ENCODE peak calls at places on chromosomes 2 and 18, in five cellular contexts. L is activated gamma-delta T cell treated with Interleukin-2 at 50 U/mL for 16 hours; K is naive thymus-derived CD4-positive, alpha-beta T cell; T is naive thymus-derived CD8-positive, alpha-beta T cell; D is NCI-H1092. O is an unnamed sample.

GRCh38 chr18:50038448-50038847 is 156.5 kb downstream of the MYO5B start:
- DNase-seq in T (no peak), K (no peak), D (no peak), L (no peak), O (no peak)

GRCh38 chr18:37084912-37085311 is 256.0 kb downstream of the KIAA1328 start:
- DNase-seq in L (no peak), T (no peak), K (no peak), D (no peak), O (no peak)

GRCh38 chr2:23404426-23404825 is 19.4 kb downstream of the KLHL29 start:
- DNase-seq in T (no peak), D (peak), K (no peak), L (no peak), O (no peak)

GRCh38 chr2:9703701-9704221 is 73.0 kb upstream of the YWHAQ start:
- DNase-seq in D (no peak), K (no peak), T (no peak), L (peak), O (peak)

GRCh38 chr2:148534416-148535205 is 109.9 kb upstream of the EPC2 start:
- DNase-seq in D (no peak), L (no peak), K (no peak), T (no peak), O (no peak)

GRCh38 chr2:239871481-239872435 is 153.4 kb downstream of the NDUFA10 start:
- DNase-seq in D (no peak), T (no peak), L (no peak), K (peak), O (no peak)

GRCh38 chr2:179521944-179522343 is 257.3 kb upstream of the SESTD1 start:
- DNase-seq in K (no peak), D (no peak), T (no peak), L (no peak), O (no peak)

GRCh38 chr2:59296279-59296678 is 1055.2 kb upstream of the FANCL start:
- DNase-seq in L (no peak), T (no peak), D (no peak), K (no peak), O (no peak)

GRCh38 chr18:55239764-55240163 is 280.5 kb upstream of the CCDC68 start:
- DNase-seq in T (no peak), K (no peak), D (no peak), L (no peak), O (no peak)

GRCh38 chr2:134739879-134740301 is 21.1 kb upstream of the TMEM163 start:
- DNase-seq in L (no peak), K (no peak), D (no peak), T (no peak), O (no peak)

GRCh38 chr2:16614314-16614860 is 51.2 kb downstream of the CYRIA start:
- DNase-seq in K (no peak), L (no peak), D (no peak), T (no peak), O (no peak)

GRCh38 chr2:133836220-133836619 is 268.0 kb upstream of the NCKAP5 start:
- DNase-seq in T (no peak), L (no peak), D (no peak), K (no peak), O (no peak)

GRCh38 chr2:96923810-96924774 is 54.2 kb upstream of the SEMA4C start:
- DNase-seq in T (peak), L (peak), K (no peak), D (no peak), O (peak)

GRCh38 chr2:23600336-23600735 is 215.4 kb downstream of the KLHL29 start:
- DNase-seq in T (no peak), L (no peak), K (no peak), D (peak), O (no peak)

GRCh38 chr2:961786-962185 is 11.1 kb downstream of the SNTG2 start:
- DNase-seq in T (no peak), L (no peak), K (no peak), D (no peak), O (no peak)

GRCh38 chr2:73436019-73436418 is 50.4 kb downstream of the ALMS1 start:
- DNase-seq in T (no peak), L (no peak), D (no peak), K (no peak), O (no peak)

GRCh38 chr2:190352668-190353536 is 9.5 kb downstream of the INPP1 start:
- DNase-seq in D (peak), T (no peak), K (no peak), L (no peak), O (no peak)

GRCh38 chr2:5495616-5496015 is 196.6 kb upstream of the SOX11 start:
- DNase-seq in K (no peak), T (no peak), L (no peak), D (no peak), O (no peak)

GRCh38 chr2:18991177-18992168 is 366.9 kb downstream of the OSR1 start:
- DNase-seq in D (peak), L (no peak), K (no peak), T (no peak), O (no peak)

GRCh38 chr2:230224458-230224857 is 1.1 kb upstream of the SP140 start:
- DNase-seq in K (no peak), T (no peak), L (no peak), D (no peak), O (no peak)

GRCh38 chr18:9025104-9025838 is 77.2 kb upstream of the NDUFV2 start:
- DNase-seq in T (no peak), K (no peak), D (no peak), L (no peak), O (no peak)

GRCh38 chr2:197975956-197976519 is 171.6 kb downstream of the PLCL1 start:
- DNase-seq in L (no peak), D (no peak), K (no peak), T (no peak), O (no peak)

GRCh38 chr2:102084651-102085050 is 57.9 kb upstream of the IL1R1 start:
- DNase-seq in T (no peak), L (no peak), K (no peak), D (no peak), O (no peak)

GRCh38 chr18:73715228-73715670 is 432.4 kb downstream of the FBXO15 start:
- DNase-seq in K (no peak), L (no peak), T (no peak), D (no peak), O (no peak)

GRCh38 chr2:160214461-160215055 is 14.5 kb upstream of the ITGB6 start:
- DNase-seq in K (no peak), L (no peak), T (no peak), D (no peak), O (peak)

GRCh38 chr18:70107037-70107436 is 98.5 kb downstream of the RTTN start:
- DNase-seq in T (no peak), L (no peak), D (no peak), K (no peak), O (no peak)

GRCh38 chr2:219701847-219702634 is 74.6 kb downstream of the SLC4A3 start:
- DNase-seq in K (no peak), T (no peak), L (no peak), D (no peak), O (no peak)

GRCh38 chr2:195543902-195544894 is 112.8 kb upstream of the SLC39A10 start:
- DNase-seq in L (no peak), T (no peak), D (no peak), K (no peak), O (no peak)

GRCh38 chr2:215210082-215210481 is 71.7 kb upstream of the ABCA12 start:
- DNase-seq in L (no peak), T (no peak), D (no peak), K (no peak), O (no peak)